ENCODE peak calls at places on chromosomes 2 and 18, in five cellular contexts. One of them, this sample, is unnamed.

GRCh38 chr2:206728277-206729199 is 10.3 kb upstream of the DYTN start:
- DNase-seq in A549: peak; percentile 39
- DNase-seq in testis: no peak
- DNase-seq in spleen: no peak
- DNase-seq in esophagus muscularis mucosa: no peak
- DNase-seq in this sample: peak; percentile 66

GRCh38 chr18:76376668-76377358 is 118.2 kb downstream of the ZNF516 start:
- DNase-seq in testis: no peak
- DNase-seq in spleen: peak; percentile 54
- DNase-seq in esophagus muscularis mucosa: no peak
- DNase-seq in A549: no peak
- DNase-seq in this sample: no peak

GRCh38 chr2:169363027-169363569 is 764 bp upstream of the LRP2 start:
- DNase-seq in testis: no peak
- DNase-seq in esophagus muscularis mucosa: no peak
- DNase-seq in A549: peak; percentile 1
- DNase-seq in spleen: no peak
- DNase-seq in this sample: no peak

GRCh38 chr18:61912476-61912875 is 19.7 kb upstream of the RNF152 start:
- DNase-seq in spleen: no peak
- DNase-seq in A549: no peak
- DNase-seq in testis: no peak
- DNase-seq in esophagus muscularis mucosa: no peak
- DNase-seq in this sample: no peak

GRCh38 chr2:55225481-55226020 is 6.5 kb downstream of the CLHC1 start:
- DNase-seq in esophagus muscularis mucosa: no peak
- DNase-seq in spleen: no peak
- DNase-seq in testis: no peak
- DNase-seq in A549: no peak
- DNase-seq in this sample: no peak

GRCh38 chr18:7617738-7618422 is 50.8 kb downstream of the PTPRM start:
- DNase-seq in esophagus muscularis mucosa: peak; percentile 92
- DNase-seq in A549: no peak
- DNase-seq in spleen: no peak
- DNase-seq in testis: peak; percentile 31
- DNase-seq in this sample: no peak

GRCh38 chr18:73136134-73136533 is 268.3 kb upstream of the NETO1 start:
- DNase-seq in A549: no peak
- DNase-seq in testis: no peak
- DNase-seq in spleen: no peak
- DNase-seq in esophagus muscularis mucosa: no peak
- DNase-seq in this sample: peak; percentile 6

GRCh38 chr2:196170681-196171247 is 614 bp downstream of the STK17B start:
- DNase-seq in testis: peak; percentile 33
- DNase-seq in esophagus muscularis mucosa: no peak
- DNase-seq in A549: peak; percentile 31
- DNase-seq in spleen: peak; percentile 91
- DNase-seq in this sample: peak; percentile 66

GRCh38 chr18:36247036-36247435 is 50.5 kb upstream of the FHOD3 start:
- DNase-seq in testis: no peak
- DNase-seq in esophagus muscularis mucosa: peak; percentile 34
- DNase-seq in spleen: no peak
- DNase-seq in A549: no peak
- DNase-seq in this sample: peak; percentile 86

GRCh38 chr18:44803019-44803650 is 122.4 kb downstream of the SETBP1 start:
- DNase-seq in testis: peak; percentile 83
- DNase-seq in spleen: no peak
- DNase-seq in esophagus muscularis mucosa: no peak
- DNase-seq in A549: no peak
- DNase-seq in this sample: no peak

GRCh38 chr2:23385351-23385747 is 370 bp downstream of the KLHL29 start:
- DNase-seq in A549: peak; percentile 42
- DNase-seq in testis: peak; percentile 21
- DNase-seq in esophagus muscularis mucosa: no peak
- DNase-seq in spleen: peak; percentile 82
- DNase-seq in this sample: no peak

GRCh38 chr2:188676012-188676405 is 298.2 kb upstream of the COL3A1 start:
- DNase-seq in esophagus muscularis mucosa: no peak
- DNase-seq in spleen: no peak
- DNase-seq in A549: peak; percentile 6
- DNase-seq in testis: no peak
- DNase-seq in this sample: no peak

GRCh38 chr2:28286678-28287077 is 106.0 kb upstream of the FOSL2 start:
- DNase-seq in testis: no peak
- DNase-seq in A549: no peak
- DNase-seq in spleen: no peak
- DNase-seq in esophagus muscularis mucosa: no peak
- DNase-seq in this sample: no peak

GRCh38 chr2:137809837-137810236 is 154.4 kb upstream of the HNMT start:
- DNase-seq in testis: no peak
- DNase-seq in A549: no peak
- DNase-seq in spleen: no peak
- DNase-seq in esophagus muscularis mucosa: no peak
- DNase-seq in this sample: no peak

GRCh38 chr2:56754066-56754615 is 570.4 kb downstream of the CCDC85A start:
- DNase-seq in A549: no peak
- DNase-seq in esophagus muscularis mucosa: no peak
- DNase-seq in testis: no peak
- DNase-seq in spleen: no peak
- DNase-seq in this sample: no peak

GRCh38 chr2:182144039-182144779 is 158.6 kb downstream of the PPP1R1C start:
- DNase-seq in testis: no peak
- DNase-seq in spleen: no peak
- DNase-seq in esophagus muscularis mucosa: no peak
- DNase-seq in A549: no peak
- DNase-seq in this sample: no peak

GRCh38 chr2:202510911-202511310 is 123.9 kb upstream of the FAM117B start:
- DNase-seq in testis: no peak
- DNase-seq in esophagus muscularis mucosa: no peak
- DNase-seq in A549: no peak
- DNase-seq in spleen: no peak
- DNase-seq in this sample: no peak

GRCh38 chr2:219446101-219446504 is 11.5 kb downstream of the SPEG start:
- DNase-seq in A549: peak; percentile 46
- DNase-seq in testis: peak; percentile 37
- DNase-seq in esophagus muscularis mucosa: no peak
- DNase-seq in spleen: no peak
- DNase-seq in this sample: peak; percentile 70

GRCh38 chr2:147082850-147083522 is 761.8 kb upstream of the ACVR2A start:
- DNase-seq in spleen: no peak
- DNase-seq in testis: peak; percentile 76
- DNase-seq in esophagus muscularis mucosa: no peak
- DNase-seq in A549: peak; percentile 65
- DNase-seq in this sample: peak; percentile 74

GRCh38 chr2:49225126-49225525 is 70.8 kb upstream of the FSHR start:
- DNase-seq in A549: no peak
- DNase-seq in spleen: no peak
- DNase-seq in testis: no peak
- DNase-seq in esophagus muscularis mucosa: no peak
- DNase-seq in this sample: no peak

GRCh38 chr2:138600732-138601437 is 99.3 kb downstream of the SPOPL start:
- DNase-seq in A549: no peak
- DNase-seq in esophagus muscularis mucosa: no peak
- DNase-seq in testis: no peak
- DNase-seq in spleen: no peak
- DNase-seq in this sample: no peak

GRCh38 chr2:143140864-143141637 is 11.8 kb downstream of the ARHGAP15 start:
- DNase-seq in testis: no peak
- DNase-seq in spleen: no peak
- DNase-seq in A549: no peak
- DNase-seq in esophagus muscularis mucosa: no peak
- DNase-seq in this sample: peak; percentile 81

GRCh38 chr2:217741381-217741955 is 261.3 kb downstream of the TNS1 start:
- DNase-seq in A549: no peak
- DNase-seq in esophagus muscularis mucosa: peak; percentile 85
- DNase-seq in testis: no peak
- DNase-seq in spleen: no peak
- DNase-seq in this sample: no peak

GRCh38 chr2:219687266-219687665 is 59.8 kb downstream of the SLC4A3 start:
- DNase-seq in A549: no peak
- DNase-seq in testis: no peak
- DNase-seq in spleen: no peak
- DNase-seq in esophagus muscularis mucosa: no peak
- DNase-seq in this sample: no peak

GRCh38 chr18:76275913-76276312 is 219.1 kb downstream of the ZNF516 start:
- DNase-seq in A549: no peak
- DNase-seq in testis: no peak
- DNase-seq in spleen: no peak
- DNase-seq in esophagus muscularis mucosa: no peak
- DNase-seq in this sample: peak; percentile 18

GRCh38 chr2:86453838-86454237 is 12.7 kb downstream of the KDM3A start:
- DNase-seq in A549: no peak
- DNase-seq in spleen: no peak
- DNase-seq in esophagus muscularis mucosa: no peak
- DNase-seq in testis: peak; percentile 90
- DNase-seq in this sample: no peak

GRCh38 chr2:214365549-214365948 is 45.3 kb upstream of the VWC2L start:
- DNase-seq in testis: no peak
- DNase-seq in esophagus muscularis mucosa: no peak
- DNase-seq in A549: no peak
- DNase-seq in spleen: no peak
- DNase-seq in this sample: no peak

GRCh38 chr2:84870306-84870705 is 10.6 kb downstream of the TRABD2A start:
- DNase-seq in spleen: no peak
- DNase-seq in A549: no peak
- DNase-seq in esophagus muscularis mucosa: no peak
- DNase-seq in testis: no peak
- DNase-seq in this sample: no peak

GRCh38 chr2:112259509-112260294 is 4.9 kb upstream of the ZC3H8 start:
- DNase-seq in testis: peak; percentile 87
- DNase-seq in esophagus muscularis mucosa: no peak
- DNase-seq in spleen: peak; percentile 92
- DNase-seq in A549: peak; percentile 80
- DNase-seq in this sample: peak; percentile 89

GRCh38 chr2:218180728-218181127 is 14.0 kb upstream of the CXCR1 start:
- DNase-seq in esophagus muscularis mucosa: no peak
- DNase-seq in A549: no peak
- DNase-seq in testis: no peak
- DNase-seq in spleen: no peak
- DNase-seq in this sample: no peak

GRCh38 chr2:238243496-238244076 is 3.7 kb upstream of the HES6 start:
- DNase-seq in A549: no peak
- DNase-seq in testis: no peak
- DNase-seq in spleen: peak; percentile 39
- DNase-seq in esophagus muscularis mucosa: no peak
- DNase-seq in this sample: no peak

GRCh38 chr2:106158871-106159270 is 35.2 kb downstream of the UXS1 start:
- DNase-seq in testis: no peak
- DNase-seq in A549: no peak
- DNase-seq in spleen: no peak
- DNase-seq in esophagus muscularis mucosa: no peak
- DNase-seq in this sample: no peak

GRCh38 chr2:135052997-135053474 is 944 bp downstream of the RAB3GAP1 start:
- DNase-seq in testis: peak; percentile 24
- DNase-seq in A549: no peak
- DNase-seq in spleen: peak; percentile 80
- DNase-seq in esophagus muscularis mucosa: no peak
- DNase-seq in this sample: no peak

GRCh38 chr2:64133828-64134227 is 10.4 kb downstream of the PELI1 start:
- DNase-seq in A549: no peak
- DNase-seq in esophagus muscularis mucosa: no peak
- DNase-seq in testis: no peak
- DNase-seq in spleen: no peak
- DNase-seq in this sample: no peak

GRCh38 chr18:77472486-77472885 is 222.8 kb downstream of the GALR1 start:
- DNase-seq in A549: no peak
- DNase-seq in testis: no peak
- DNase-seq in esophagus muscularis mucosa: no peak
- DNase-seq in spleen: no peak
- DNase-seq in this sample: no peak
- H3K4me3 ChIP-seq in A549: no peak overlapping the region
- H3K4me3 ChIP-seq in testis: no peak overlapping the region
- H3K4me3 ChIP-seq in esophagus muscularis mucosa: no peak overlapping the region
- H3K4me3 ChIP-seq in spleen: no peak overlapping the region
- H3K4me3 ChIP-seq in this sample: no peak overlapping the region

GRCh38 chr2:141946016-141946415 is 184.8 kb downstream of the LRP1B start:
- DNase-seq in A549: no peak
- DNase-seq in testis: no peak
- DNase-seq in spleen: no peak
- DNase-seq in esophagus muscularis mucosa: no peak
- DNase-seq in this sample: no peak
- TF ChIP-seq POLR2A in A549: no peak
- TF ChIP-seq POLR2A in testis: no peak
- TF ChIP-seq POLR2A in spleen: no peak
- TF ChIP-seq POLR2A in esophagus muscularis mucosa: no peak
- TF ChIP-seq POLR2A in this sample: no peak

DNA sequence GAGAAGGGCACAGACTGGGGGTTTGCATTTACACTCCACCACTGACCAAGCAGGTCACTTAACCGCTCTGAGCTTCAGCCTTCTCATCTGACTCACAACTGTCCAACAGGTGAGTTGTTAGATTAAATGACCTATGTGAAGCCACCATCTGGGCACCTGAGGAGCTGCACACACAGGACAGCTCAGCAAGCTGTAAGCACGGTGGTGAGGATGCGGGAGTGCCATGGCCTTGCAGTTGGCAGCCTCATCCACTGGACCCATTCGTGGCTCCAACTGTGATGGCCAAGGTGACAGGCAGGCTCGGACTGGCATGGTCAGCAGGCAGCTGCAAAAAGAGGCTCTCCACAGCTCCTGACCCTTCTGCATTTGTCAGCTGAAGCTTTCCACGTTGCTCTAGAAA is 23.3 kb upstream of the AMMECR1L start:
- DNase-seq in esophagus muscularis mucosa: no peak
- DNase-seq in testis: no peak
- DNase-seq in spleen: peak; percentile 51
- DNase-seq in A549: peak; percentile 29
- DNase-seq in this sample: no peak
- TF ChIP-seq CTCF in esophagus muscularis mucosa: no peak
- TF ChIP-seq CTCF in testis: no peak
- TF ChIP-seq CTCF in spleen: no peak
- TF ChIP-seq CTCF in A549: no peak
- TF ChIP-seq CTCF in this sample: no peak

DNA sequence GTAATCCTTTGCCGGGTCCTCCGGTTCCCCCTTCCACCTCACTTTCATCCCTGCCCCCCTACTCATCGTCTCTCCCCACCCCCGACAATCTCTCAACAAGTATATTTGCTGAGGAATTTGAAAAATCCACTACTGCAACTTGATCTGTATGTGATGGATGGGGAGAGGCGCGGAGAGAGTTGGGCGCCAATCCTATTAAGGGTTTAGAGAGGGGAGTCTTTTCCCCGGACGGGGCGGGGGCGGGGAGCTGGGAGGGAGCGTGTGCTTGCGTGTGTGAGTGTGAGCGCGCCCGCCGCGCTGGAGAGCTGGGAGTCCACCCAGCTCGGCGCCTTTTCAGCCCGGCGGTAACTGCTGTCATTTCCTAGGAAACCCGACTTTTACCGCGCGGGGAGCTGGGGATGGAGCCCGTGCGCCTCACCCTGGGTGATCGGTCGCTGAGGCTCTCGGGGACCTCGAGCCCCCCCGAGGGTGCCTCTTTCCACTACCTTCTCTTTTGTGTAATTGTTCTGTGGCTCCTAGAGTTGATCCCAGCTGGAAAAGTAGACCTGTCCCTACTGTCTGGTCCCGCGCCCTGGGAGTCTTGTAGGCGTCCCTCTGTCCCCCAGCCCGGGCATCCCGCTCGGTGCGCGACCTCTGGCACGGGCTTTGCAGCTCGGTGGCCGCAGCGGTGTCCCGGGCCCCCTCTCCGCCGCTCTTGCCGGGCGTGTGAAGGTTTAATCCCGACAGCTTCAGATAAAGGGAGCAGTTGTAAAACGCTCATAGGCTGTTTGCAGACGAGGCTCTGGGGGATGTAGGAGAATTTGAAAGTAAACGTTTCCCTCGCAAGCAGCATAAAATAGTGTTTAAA is 1.5 kb downstream of the GLI2 start:
- DNase-seq in spleen: peak; percentile 68
- DNase-seq in esophagus muscularis mucosa: peak; percentile 92
- DNase-seq in testis: peak; percentile 75
- DNase-seq in A549: peak; percentile 83
- DNase-seq in this sample: no peak
- H3K4me3 ChIP-seq in spleen: peak overlapping the region; percentile 44
- H3K4me3 ChIP-seq in esophagus muscularis mucosa: peak overlapping the region; percentile 77
- H3K4me3 ChIP-seq in testis: peak overlapping the region; percentile 66
- H3K4me3 ChIP-seq in A549: peak overlapping the region; percentile 73
- H3K4me3 ChIP-seq in this sample: no peak overlapping the region

This sample was measured in NB4.